ENCODE peak calls at places on chromosomes 16 and 17, in nine cellular contexts. H is suprapubic skin, B is heart right ventricle, J is H9, U is colonic mucosa, Q is esophagus squamous epithelium, E is sigmoid colon, I is spleen, Z is left ventricle myocardium inferior. N is an unnamed sample.

GRCh38 chr17:59641799-59642484 is 22.2 kb downstream of the CLTC start:
- DNase-seq in H (no peak), B (no peak), J (no peak), U (no peak), Q (no peak), E (no peak), I (no peak), Z (no peak), N (no peak)

GRCh38 chr17:8894189-8894611 is 26.7 kb upstream of the PIK3R6 start:
- DNase-seq in H (no peak), B (no peak), J (peak; percentile 62), U (no peak), Q (no peak), E (no peak), I (peak; percentile 73), Z (no peak), N (no peak)

GRCh38 chr17:2084766-2085647 is 30.1 kb downstream of the HIC1 start:
- DNase-seq in H (peak; percentile 85), B (peak; percentile 69), J (peak; percentile 23), U (peak; percentile 84), Q (no peak), E (peak; percentile 87), I (no peak), Z (no peak), N (no peak)

GRCh38 chr16:708959-709358 is 3.4 kb upstream of the FBXL16 start:
- DNase-seq in H (no peak), B (no peak), J (no peak), U (no peak), Q (no peak), E (no peak), I (no peak), Z (no peak), N (no peak)

GRCh38 chr16:55324491-55325447 is 766 bp downstream of the IRX6 start:
- DNase-seq in H (peak; percentile 76), B (peak; percentile 30), J (peak; percentile 49), U (no peak), Q (no peak), E (no peak), I (no peak), Z (no peak), N (no peak)

GRCh38 chr17:54172096-54172495 is 349.4 kb downstream of the KIF2B start:
- DNase-seq in H (no peak), B (no peak), J (no peak), U (no peak), Q (no peak), E (no peak), I (no peak), Z (no peak), N (no peak)

GRCh38 chr17:70072900-70073299 is 2.1 kb upstream of the KCNJ16 start:
- DNase-seq in H (no peak), B (no peak), J (no peak), U (no peak), Q (no peak), E (no peak), I (no peak), Z (no peak), N (no peak)

GRCh38 chr16:55370762-55371482 is 46.9 kb downstream of the IRX6 start:
- DNase-seq in H (peak; percentile 79), B (peak; percentile 73), J (peak; percentile 78), U (peak; percentile 22), Q (no peak), E (peak; percentile 73), I (peak; percentile 77), Z (peak; percentile 75), N (peak; percentile 80)

GRCh38 chr17:47250855-47251254 is 2.8 kb upstream of the ITGB3 start:
- DNase-seq in H (no peak), B (no peak), J (no peak), U (no peak), Q (no peak), E (no peak), I (no peak), Z (no peak), N (no peak)

DNA sequence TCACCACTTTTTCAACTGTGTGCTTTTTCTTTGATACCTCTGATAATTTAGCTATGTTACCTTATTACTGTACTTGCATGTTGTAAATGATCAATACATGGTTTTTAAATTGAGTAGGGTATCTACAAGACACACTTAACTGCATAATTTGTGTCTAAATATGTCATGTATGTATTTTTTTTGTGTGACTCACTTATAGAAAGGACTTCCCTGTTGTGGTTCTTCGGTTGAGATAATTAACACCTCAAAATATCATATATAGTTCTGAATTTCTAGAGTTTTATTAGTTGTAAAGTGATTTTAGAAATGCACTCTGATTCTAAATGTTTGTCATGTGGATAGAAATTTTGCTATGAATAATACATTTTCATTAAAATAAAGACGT is 14.5 kb upstream of the KRT222 start:
- DNase-seq in H (no peak), B (no peak), J (no peak), U (no peak), Q (no peak), E (no peak), I (no peak), Z (no peak), N (no peak)
- H3K27me3 ChIP-seq in H (peaks cover 2% of the 10 kb centered on the region), B (peaks cover 36% of the 10 kb centered on the region), J (no peaks in the 10 kb centered on the region), U (no peaks in the 10 kb centered on the region), Q (peaks cover 79% of the 10 kb centered on the region), E (no peaks in the 10 kb centered on the region), I (peaks cover 20% of the 10 kb centered on the region), Z (peaks cover 65% of the 10 kb centered on the region), N (peaks cover 94% of the 10 kb centered on the region)

GRCh38 chr17:75900691-75901533 is 3.8 kb downstream of the MRPL38 start:
- DNase-seq in H (no peak), B (no peak), J (peak; percentile 25), U (no peak), Q (no peak), E (peak; percentile 55), I (peak; percentile 77), Z (no peak), N (no peak)

GRCh38 chr17:75898065-75898464 is 1.3 kb upstream of the TRIM65 start:
- DNase-seq in H (no peak), B (no peak), J (no peak), U (no peak), Q (no peak), E (peak; percentile 70), I (no peak), Z (no peak), N (no peak)

GRCh38 chr17:75898791-75899190 is 2.0 kb upstream of the TRIM65 start:
- DNase-seq in H (no peak), B (no peak), J (no peak), U (no peak), Q (no peak), E (peak; percentile 64), I (no peak), Z (no peak), N (no peak)

GRCh38 chr17:75899767-75900468 is 3.2 kb upstream of the TRIM65 start:
- DNase-seq in H (no peak), B (no peak), J (no peak), U (no peak), Q (no peak), E (peak; percentile 66), I (peak; percentile 69), Z (no peak), N (no peak)

DNA sequence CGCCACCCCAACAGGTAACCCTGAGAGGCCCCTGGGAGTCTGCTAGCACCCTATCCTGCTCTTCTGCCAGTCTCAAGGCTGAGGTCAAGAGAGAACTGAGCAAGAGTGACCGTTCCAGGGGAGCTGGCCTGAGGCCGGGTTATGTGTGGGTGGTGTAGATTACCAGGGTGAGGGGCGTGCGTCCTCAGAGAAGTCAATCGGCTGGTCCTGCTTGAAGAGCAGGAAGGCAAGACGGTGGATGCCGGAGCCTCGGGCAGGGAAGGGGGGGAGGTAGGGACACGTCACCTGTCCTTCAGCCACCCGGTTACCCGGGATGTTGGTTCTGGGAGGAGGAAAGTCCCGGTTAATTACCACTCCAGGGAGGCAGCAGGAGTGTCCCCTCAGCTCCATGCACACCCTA is 2.6 kb upstream of the TRIM65 start:
- DNase-seq in H (no peak), B (no peak), J (peak; percentile 30), U (no peak), Q (no peak), E (peak; percentile 68), I (peak; percentile 71), Z (no peak), N (no peak)
- TF ChIP-seq CTCF in H (no peak), B (no peak), J (no peak), U (no peak), Q (no peak), E (no peak), I (no peak), Z (no peak), N (no peak)

DNA sequence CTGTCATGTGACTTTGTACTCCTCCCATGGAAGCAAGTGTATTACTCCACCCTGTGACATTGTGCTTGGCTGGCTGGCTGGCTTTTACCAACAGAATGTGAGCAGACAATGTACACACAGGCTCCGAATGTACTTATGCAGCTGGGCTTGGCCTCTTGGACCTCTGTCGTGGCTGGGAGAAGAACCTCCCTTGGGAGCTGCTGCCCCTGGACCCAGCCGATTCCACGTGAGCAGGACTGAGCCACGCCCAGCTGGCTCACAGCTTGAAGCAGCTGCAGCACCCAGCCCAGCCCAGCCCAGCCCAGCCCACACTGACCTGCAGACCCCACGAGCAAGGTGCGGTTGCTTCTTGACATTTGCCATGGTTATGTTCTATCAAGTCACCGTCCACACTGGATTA is 177.5 kb downstream of the RBFOX3 start:
- DNase-seq in H (no peak), B (no peak), J (no peak), U (no peak), Q (no peak), E (no peak), I (no peak), Z (no peak), N (no peak)
- H3K27me3 ChIP-seq in H (peaks cover 71% of the 10 kb centered on the region), B (peaks cover 64% of the 10 kb centered on the region), J (no peaks in the 10 kb centered on the region), U (no peaks in the 10 kb centered on the region), Q (peaks cover 61% of the 10 kb centered on the region), E (no peaks in the 10 kb centered on the region), I (peaks cover under 1% of the 10 kb centered on the region), Z (peaks cover 88% of the 10 kb centered on the region), N (no peaks in the 10 kb centered on the region)

DNA sequence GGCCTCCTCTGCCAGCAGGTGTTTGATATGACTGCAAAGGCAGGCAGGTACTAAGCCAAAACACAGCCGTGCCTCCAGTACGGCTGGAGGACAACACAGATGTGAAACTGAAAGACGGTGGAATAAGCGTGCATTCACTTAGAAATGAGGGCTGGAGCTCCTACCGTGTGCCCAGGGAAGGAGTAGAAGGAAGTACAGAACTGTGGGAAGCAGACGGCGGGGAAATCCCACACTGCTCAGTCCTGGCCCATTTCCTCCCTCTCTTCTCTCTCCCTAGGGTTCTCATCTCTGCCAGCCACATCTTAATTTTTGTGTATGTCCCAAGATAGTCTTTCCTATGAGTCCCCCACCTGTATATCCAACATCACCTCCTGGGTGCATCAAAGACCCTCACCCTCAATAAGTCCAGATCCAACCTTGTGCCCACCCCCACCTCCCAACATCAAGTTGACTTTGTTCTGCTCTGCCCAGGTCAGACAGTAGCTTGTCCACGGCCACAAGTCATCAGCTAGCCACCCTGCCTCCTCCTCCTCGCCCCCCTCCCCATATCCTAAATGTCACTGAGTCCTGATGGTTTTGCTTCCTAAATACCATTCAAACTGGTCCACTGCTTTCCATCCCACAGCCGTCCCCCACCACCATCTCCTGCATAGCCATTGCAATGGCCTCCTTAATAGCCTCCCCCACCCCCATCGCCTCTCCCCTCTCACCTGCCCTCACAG is 77.1 kb upstream of the RPL38 start:
- DNase-seq in H (no peak), B (no peak), J (peak; percentile 21), U (peak; percentile 20), Q (no peak), E (no peak), I (no peak), Z (no peak), N (no peak)
- TF ChIP-seq CTCF in H (no peak), B (no peak), J (no peak), U (no peak), Q (no peak), E (no peak), I (no peak), Z (no peak), N (no peak)

N was measured in WERI-Rb-1.